ENCODE peak calls at places on chromosome 2, in six cellular contexts. B, D, U, Y, Z and V are unnamed samples.

GRCh38 chr2:227509824-227510619 is 38.1 kb downstream of the AGFG1 start:
- DNase-seq in B (peak; percentile 18), D (no peak), U (no peak), Y (no peak), Z (no peak), V (no peak)

GRCh38 chr2:233997726-233998125 is 52.8 kb upstream of the SPP2 start:
- DNase-seq in B (no peak), D (no peak), U (no peak), Y (no peak), Z (no peak), V (no peak)

GRCh38 chr2:131105156-131105949 is at the start of gene PLEKHB2:
- DNase-seq in B (peak; percentile 84), D (peak; percentile 86), U (peak; percentile 66), Y (peak; percentile 68), Z (peak; percentile 95), V (peak; percentile 86)

GRCh38 chr2:96205238-96205637 is 3.4 kb downstream of the STARD7 start:
- DNase-seq in B (no peak), D (no peak), U (no peak), Y (no peak), Z (no peak), V (no peak)

GRCh38 chr2:194346189-194346588 is 1310.8 kb upstream of the SLC39A10 start:
- DNase-seq in B (no peak), D (no peak), U (no peak), Y (no peak), Z (no peak), V (no peak)

GRCh38 chr2:239261796-239262475 is 138.9 kb downstream of the HDAC4 start:
- DNase-seq in B (no peak), D (no peak), U (no peak), Y (no peak), Z (no peak), V (no peak)

GRCh38 chr2:118019821-118020220 is 6.0 kb upstream of the CCDC93 start:
- DNase-seq in B (no peak), D (no peak), U (no peak), Y (no peak), Z (no peak), V (no peak)

GRCh38 chr2:12501469-12502147 is 215.1 kb upstream of the TRIB2 start:
- DNase-seq in B (no peak), D (peak; percentile 39), U (peak; percentile 76), Y (no peak), Z (no peak), V (peak; percentile 26)

GRCh38 chr2:21148718-21149117 is 24.9 kb downstream of the TDRD15 start:
- DNase-seq in B (no peak), D (no peak), U (no peak), Y (no peak), Z (no peak), V (no peak)

GRCh38 chr2:197008229-197008628 is 81.7 kb upstream of the PGAP1 start:
- DNase-seq in B (no peak), D (no peak), U (no peak), Y (no peak), Z (no peak), V (no peak)

GRCh38 chr2:45000921-45001628 is 8.2 kb downstream of the SIX2 start:
- DNase-seq in B (no peak), D (no peak), U (no peak), Y (no peak), Z (no peak), V (no peak)

GRCh38 chr2:240786355-240786841 is 33.6 kb downstream of the KIF1A start:
- DNase-seq in B (no peak), D (peak; percentile 59), U (no peak), Y (no peak), Z (no peak), V (no peak)

GRCh38 chr2:113176696-113177355 is 3.1 kb downstream of the PSD4 start:
- DNase-seq in B (no peak), D (no peak), U (no peak), Y (no peak), Z (no peak), V (no peak)

GRCh38 chr2:220269421-220269820 is 642.0 kb downstream of the SLC4A3 start:
- DNase-seq in B (no peak), D (no peak), U (no peak), Y (no peak), Z (no peak), V (no peak)

GRCh38 chr2:189751080-189751658 is 11.4 kb downstream of the OSGEPL1 start:
- DNase-seq in B (peak; percentile 54), D (no peak), U (no peak), Y (no peak), Z (peak; percentile 14), V (no peak)

GRCh38 chr2:224870341-224870740 is 154.2 kb upstream of the CCDC195 start:
- DNase-seq in B (no peak), D (no peak), U (no peak), Y (no peak), Z (no peak), V (no peak)

GRCh38 chr2:30270166-30270565 is 38.8 kb downstream of the LBH start:
- DNase-seq in B (no peak), D (no peak), U (no peak), Y (no peak), Z (no peak), V (no peak)

GRCh38 chr2:186909095-186909494 is 60.1 kb upstream of the ZSWIM2 start:
- DNase-seq in B (no peak), D (no peak), U (no peak), Y (no peak), Z (no peak), V (no peak)

GRCh38 chr2:15591692-15592463 is at the start of gene DDX1:
- DNase-seq in B (peak; percentile 80), D (peak; percentile 83), U (peak; percentile 20), Y (peak; percentile 46), Z (peak; percentile 85), V (peak; percentile 82)
- TF ChIP-seq POLR2A in B (peak; percentile 95), D (peak; percentile 92), U (peak; percentile 97), Y (peak; percentile 96), Z (peak; percentile 95), V (peak; percentile 96)

GRCh38 chr2:15364561-15364960 is 196.6 kb downstream of the NBAS start:
- DNase-seq in B (no peak), D (no peak), U (no peak), Y (no peak), Z (no peak), V (no peak)

GRCh38 chr2:15363734-15364133 is 197.4 kb downstream of the NBAS start:
- DNase-seq in B (no peak), D (no peak), U (no peak), Y (no peak), Z (no peak), V (no peak)

GRCh38 chr2:15365411-15365810 is 195.7 kb downstream of the NBAS start:
- DNase-seq in B (no peak), D (no peak), U (no peak), Y (no peak), Z (no peak), V (no peak)

GRCh38 chr2:15359716-15360531 is 201.2 kb downstream of the NBAS start:
- DNase-seq in B (peak; percentile 80), D (no peak), U (no peak), Y (no peak), Z (no peak), V (no peak)

DNA sequence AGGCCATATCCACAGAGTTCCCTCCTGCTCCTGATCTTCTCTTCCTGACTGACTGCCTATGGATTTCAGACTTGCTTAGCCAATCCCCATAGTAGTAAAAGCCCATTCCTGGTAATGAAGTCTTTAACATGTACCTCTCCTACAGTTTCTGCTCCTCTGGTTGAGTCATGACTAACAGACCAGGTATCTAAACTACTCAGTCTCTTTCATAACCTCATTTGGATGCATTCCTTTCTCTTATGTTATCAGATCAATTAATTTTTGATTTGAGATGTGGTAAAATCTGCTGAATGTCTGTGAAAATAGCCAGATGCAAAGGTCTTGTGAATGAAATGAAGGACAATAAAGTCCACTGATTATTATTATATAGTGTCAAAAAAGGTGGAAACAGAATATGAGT is 198.0 kb downstream of the NBAS start:
- DNase-seq in B (peak; percentile 17), D (no peak), U (no peak), Y (no peak), Z (no peak), V (no peak)
- TF ChIP-seq TAF1 in B (no peak), D (no peak), U (no peak), Y (no peak), Z (no peak), V (no peak)

DNA sequence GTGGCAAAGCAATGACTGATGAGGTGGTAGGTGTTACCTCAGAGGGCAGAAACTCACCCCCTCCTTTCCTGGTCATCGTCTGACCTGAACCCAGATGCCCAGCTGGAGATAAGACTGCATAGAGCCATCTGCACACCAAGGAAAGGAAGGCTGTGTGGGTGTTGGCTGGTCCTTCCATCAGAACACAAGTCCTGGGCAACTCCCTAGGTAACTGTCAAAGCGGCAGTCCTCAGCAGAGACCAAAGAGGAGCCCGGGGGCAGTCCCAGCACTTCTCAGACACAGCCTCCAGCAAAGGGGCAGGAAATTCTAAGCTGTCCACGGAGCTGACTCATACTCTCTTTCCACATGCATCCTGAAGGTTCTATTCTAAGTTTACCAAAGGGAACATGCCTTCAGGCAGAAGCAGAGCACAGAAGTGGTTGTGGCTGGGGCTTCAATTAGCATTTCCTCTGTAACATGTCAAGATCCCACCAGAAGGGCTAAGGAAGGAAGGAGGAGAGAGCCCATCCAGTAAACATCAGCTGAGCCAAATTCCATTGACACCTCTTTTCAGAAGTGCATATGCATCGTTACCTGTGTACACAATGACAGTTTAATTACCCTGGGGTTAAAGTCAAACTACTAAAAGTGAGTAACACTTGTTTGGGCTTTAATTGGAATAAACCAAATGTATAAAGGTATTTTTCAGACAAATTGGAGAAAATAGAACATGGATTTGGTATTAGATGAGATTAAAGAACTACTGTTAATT is 54.7 kb downstream of the SPRED2 start:
- DNase-seq in B (no peak), D (no peak), U (no peak), Y (no peak), Z (peak; percentile 43), V (no peak)
- TF ChIP-seq POLR2A in B (no peak), D (no peak), U (no peak), Y (no peak), Z (no peak), V (no peak)

GRCh38 chr2:28717339-28717758 is 34.3 kb upstream of the PPP1CB start:
- DNase-seq in B (peak; percentile 23), D (no peak), U (no peak), Y (no peak), Z (no peak), V (no peak)

GRCh38 chr2:28721601-28722191 is 29.9 kb upstream of the PPP1CB start:
- DNase-seq in B (no peak), D (no peak), U (no peak), Y (no peak), Z (no peak), V (no peak)

GRCh38 chr2:28713582-28714292 is 37.9 kb upstream of the PPP1CB start:
- DNase-seq in B (no peak), D (no peak), U (no peak), Y (no peak), Z (no peak), V (no peak)

GRCh38 chr2:28720345-28720744 is 31.3 kb upstream of the PPP1CB start:
- DNase-seq in B (no peak), D (no peak), U (no peak), Y (no peak), Z (no peak), V (no peak)

DNA sequence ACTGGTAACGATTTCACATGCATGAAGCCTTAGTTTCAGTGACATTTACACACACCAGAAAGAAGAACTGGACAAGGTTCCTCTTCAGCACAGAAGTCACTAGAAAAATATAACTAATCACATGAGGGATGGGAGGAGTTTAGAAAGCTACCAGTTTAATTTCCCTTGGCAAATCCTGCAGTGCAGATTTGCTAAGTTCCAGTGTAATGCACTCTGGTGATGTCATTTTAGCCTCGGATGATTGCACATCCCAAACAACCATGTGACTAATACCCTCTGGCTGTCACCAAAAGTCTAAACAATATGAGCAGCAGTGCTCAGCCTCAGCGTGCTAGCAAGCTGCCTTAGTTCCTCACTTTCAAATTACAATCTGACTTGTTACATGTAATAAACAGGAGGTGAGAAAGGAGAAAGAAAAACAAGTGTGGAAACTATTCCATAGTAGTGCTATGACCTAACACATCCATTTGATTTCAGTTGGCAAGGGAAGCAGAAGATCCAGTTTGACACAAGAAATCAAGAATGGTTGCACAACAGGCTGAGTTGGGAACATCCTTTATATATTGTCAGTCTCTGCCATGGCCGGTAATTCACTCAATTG is 35.3 kb upstream of the PPP1CB start:
- DNase-seq in B (peak; percentile 47), D (no peak), U (peak; percentile 9), Y (no peak), Z (no peak), V (no peak)
- TF ChIP-seq TAF1 in B (no peak), D (no peak), U (no peak), Y (no peak), Z (no peak), V (no peak)